ENCODE peak calls at places on chromosomes 16 and 17, in ten cellular contexts. E is fibroblast of pulmonary artery, L is left lung, F is coronary artery, Q is cardiac muscle cell, B is transverse colon, Z is left ventricle myocardium inferior, I is HFF-Myc, M is K562, K is AG09309. U is an unnamed sample.

GRCh38 chr17:3659541-3660111 is 8.8 kb downstream of the TAX1BP3 start:
- DNase-seq in E (peak), L (peak), F (peak), Q (peak), B (peak), Z (peak), I (peak), M (no peak), K (peak), U (no peak)

GRCh38 chr17:71052971-71053370 is 883.6 kb downstream of the KCNJ2 start:
- DNase-seq in E (no peak), L (no peak), F (no peak), Q (no peak), B (no peak), Z (no peak), I (no peak), M (no peak), K (no peak), U (no peak)

GRCh38 chr16:6512512-6512911 is 820.1 kb upstream of the RBFOX1 start:
- DNase-seq in E (no peak), L (no peak), F (no peak), Q (no peak), B (no peak), Z (no peak), I (no peak), M (no peak), K (no peak), U (no peak)

GRCh38 chr17:47072881-47073280 is 93.8 kb upstream of the RPRML start:
- DNase-seq in E (no peak), L (peak), F (no peak), Q (no peak), B (no peak), Z (no peak), I (peak), M (no peak), K (no peak), U (no peak)

GRCh38 chr16:9008335-9009260 is 44.9 kb upstream of the USP7 start:
- DNase-seq in E (peak), L (peak), F (peak), Q (peak), B (peak), Z (peak), I (peak), M (peak), K (no peak), U (peak)

GRCh38 chr17:34474706-34475105 is 104.7 kb upstream of the TMEM132E start:
- DNase-seq in E (no peak), L (no peak), F (no peak), Q (no peak), B (no peak), Z (no peak), I (no peak), M (peak), K (no peak), U (no peak)

GRCh38 chr17:81166033-81166472 is at the start of gene AATK:
- DNase-seq in E (no peak), L (no peak), F (no peak), Q (no peak), B (no peak), Z (no peak), I (no peak), M (no peak), K (no peak), U (no peak)

GRCh38 chr16:87369796-87370719 is 13.5 kb downstream of the FBXO31 start:
- DNase-seq in E (no peak), L (no peak), F (no peak), Q (no peak), B (no peak), Z (peak), I (no peak), M (no peak), K (no peak), U (no peak)

GRCh38 chr16:48535831-48536599 is 74.0 kb downstream of the N4BP1 start:
- DNase-seq in E (peak), L (peak), F (peak), Q (peak), B (peak), Z (peak), I (no peak), M (no peak), K (no peak), U (peak)

GRCh38 chr16:88368994-88369393 is 13.8 kb upstream of the ZNF469 start:
- DNase-seq in E (no peak), L (no peak), F (no peak), Q (no peak), B (no peak), Z (no peak), I (no peak), M (no peak), K (no peak), U (no peak)

GRCh38 chr16:56247018-56247417 is 55.7 kb downstream of the GNAO1 start:
- DNase-seq in E (no peak), L (no peak), F (no peak), Q (no peak), B (no peak), Z (no peak), I (no peak), M (no peak), K (no peak), U (no peak)

GRCh38 chr17:79974786-79975497 is 60.7 kb downstream of the TBC1D16 start:
- DNase-seq in E (no peak), L (no peak), F (peak), Q (no peak), B (no peak), Z (no peak), I (no peak), M (peak), K (no peak), U (peak)

GRCh38 chr16:5041604-5042133 is 7.9 kb upstream of the NAGPA start:
- DNase-seq in E (peak), L (peak), F (no peak), Q (peak), B (no peak), Z (no peak), I (no peak), M (no peak), K (no peak), U (peak)

GRCh38 chr16:74083582-74083981 is 213.0 kb upstream of the PSMD7 start:
- DNase-seq in E (no peak), L (no peak), F (no peak), Q (no peak), B (no peak), Z (no peak), I (no peak), M (no peak), K (no peak), U (no peak)

GRCh38 chr17:74872313-74873035 is at the start of gene FDXR:
- DNase-seq in E (no peak), L (no peak), F (no peak), Q (no peak), B (no peak), Z (no peak), I (no peak), M (no peak), K (no peak), U (no peak)

GRCh38 chr17:80279895-80280294 is 19.2 kb downstream of the RNF213 start:
- DNase-seq in E (peak), L (peak), F (no peak), Q (peak), B (no peak), Z (peak), I (peak), M (no peak), K (peak), U (no peak)

GRCh38 chr17:2564876-2565275 is 28.6 kb upstream of the PAFAH1B1 start:
- DNase-seq in E (peak), L (peak), F (no peak), Q (peak), B (peak), Z (no peak), I (no peak), M (no peak), K (no peak), U (no peak)

GRCh38 chr16:63289834-63290460 is 1253.7 kb upstream of the CDH8 start:
- DNase-seq in E (peak), L (no peak), F (no peak), Q (peak), B (peak), Z (no peak), I (no peak), M (peak), K (no peak), U (peak)

GRCh38 chr17:82602986-82603385 is 45.3 kb downstream of the WDR45B start:
- DNase-seq in E (no peak), L (no peak), F (no peak), Q (no peak), B (no peak), Z (no peak), I (no peak), M (no peak), K (no peak), U (peak)

GRCh38 chr17:4708436-4708835 is 2.0 kb upstream of the ARRB2 start:
- DNase-seq in E (no peak), L (no peak), F (no peak), Q (no peak), B (no peak), Z (no peak), I (no peak), M (peak), K (no peak), U (peak)

GRCh38 chr17:16255481-16255901 is 38.5 kb downstream of the PIGL start:
- DNase-seq in E (peak), L (peak), F (peak), Q (peak), B (peak), Z (peak), I (no peak), M (no peak), K (peak), U (no peak)

GRCh38 chr16:11992594-11993524 is 16.3 kb downstream of the SNX29 start:
- DNase-seq in E (no peak), L (no peak), F (no peak), Q (no peak), B (no peak), Z (no peak), I (no peak), M (no peak), K (no peak), U (no peak)

GRCh38 chr17:30454635-30455034 is 22.6 kb upstream of the GOSR1 start:
- DNase-seq in E (no peak), L (no peak), F (no peak), Q (no peak), B (no peak), Z (no peak), I (no peak), M (no peak), K (no peak), U (no peak)

GRCh38 chr16:64346080-64346479 is 775.8 kb downstream of the CDH11 start:
- DNase-seq in E (no peak), L (no peak), F (no peak), Q (no peak), B (no peak), Z (no peak), I (no peak), M (no peak), K (no peak), U (no peak)

GRCh38 chr16:27374794-27375499 is 27.0 kb upstream of the IL21R start:
- DNase-seq in E (peak), L (peak), F (no peak), Q (peak), B (peak), Z (peak), I (peak), M (peak), K (no peak), U (peak)

GRCh38 chr17:31487648-31488263 is 96.3 kb downstream of the RAB11FIP4 start:
- DNase-seq in E (peak), L (peak), F (no peak), Q (peak), B (peak), Z (peak), I (no peak), M (peak), K (no peak), U (peak)

GRCh38 chr17:74799097-74799496 is 23.0 kb upstream of the NAT9 start:
- DNase-seq in E (no peak), L (no peak), F (no peak), Q (no peak), B (no peak), Z (no peak), I (no peak), M (no peak), K (no peak), U (no peak)

GRCh38 chr17:10631048-10631700 is 25.9 kb downstream of the MYH3 start:
- DNase-seq in E (peak), L (no peak), F (no peak), Q (peak), B (peak), Z (no peak), I (no peak), M (peak), K (no peak), U (peak)

GRCh38 chr17:17169396-17169795 is 36.7 kb downstream of the PLD6 start:
- DNase-seq in E (no peak), L (no peak), F (no peak), Q (no peak), B (no peak), Z (no peak), I (no peak), M (no peak), K (no peak), U (no peak)

GRCh38 chr17:19021622-19022083 is 17.1 kb upstream of the FAM83G start:
- DNase-seq in E (no peak), L (no peak), F (no peak), Q (no peak), B (no peak), Z (no peak), I (no peak), M (peak), K (no peak), U (peak)

GRCh38 chr16:11816123-11816522 is 19.1 kb upstream of the ZC3H7A start:
- DNase-seq in E (no peak), L (no peak), F (no peak), Q (no peak), B (no peak), Z (no peak), I (no peak), M (no peak), K (no peak), U (no peak)

GRCh38 chr17:65228734-65229390 is 91.7 kb downstream of the RGS9 start:
- DNase-seq in E (peak), L (peak), F (no peak), Q (peak), B (no peak), Z (no peak), I (peak), M (peak), K (peak), U (peak)

GRCh38 chr17:65231086-65231485 is 93.9 kb downstream of the RGS9 start:
- DNase-seq in E (no peak), L (no peak), F (no peak), Q (no peak), B (no peak), Z (no peak), I (no peak), M (peak), K (no peak), U (no peak)

GRCh38 chr17:65229596-65229995 is 92.4 kb downstream of the RGS9 start:
- DNase-seq in E (no peak), L (no peak), F (no peak), Q (no peak), B (no peak), Z (no peak), I (no peak), M (no peak), K (no peak), U (peak)

GRCh38 chr17:65230040-65230439 is 92.9 kb downstream of the RGS9 start:
- DNase-seq in E (no peak), L (no peak), F (no peak), Q (no peak), B (no peak), Z (no peak), I (no peak), M (peak), K (no peak), U (peak)

DNA sequence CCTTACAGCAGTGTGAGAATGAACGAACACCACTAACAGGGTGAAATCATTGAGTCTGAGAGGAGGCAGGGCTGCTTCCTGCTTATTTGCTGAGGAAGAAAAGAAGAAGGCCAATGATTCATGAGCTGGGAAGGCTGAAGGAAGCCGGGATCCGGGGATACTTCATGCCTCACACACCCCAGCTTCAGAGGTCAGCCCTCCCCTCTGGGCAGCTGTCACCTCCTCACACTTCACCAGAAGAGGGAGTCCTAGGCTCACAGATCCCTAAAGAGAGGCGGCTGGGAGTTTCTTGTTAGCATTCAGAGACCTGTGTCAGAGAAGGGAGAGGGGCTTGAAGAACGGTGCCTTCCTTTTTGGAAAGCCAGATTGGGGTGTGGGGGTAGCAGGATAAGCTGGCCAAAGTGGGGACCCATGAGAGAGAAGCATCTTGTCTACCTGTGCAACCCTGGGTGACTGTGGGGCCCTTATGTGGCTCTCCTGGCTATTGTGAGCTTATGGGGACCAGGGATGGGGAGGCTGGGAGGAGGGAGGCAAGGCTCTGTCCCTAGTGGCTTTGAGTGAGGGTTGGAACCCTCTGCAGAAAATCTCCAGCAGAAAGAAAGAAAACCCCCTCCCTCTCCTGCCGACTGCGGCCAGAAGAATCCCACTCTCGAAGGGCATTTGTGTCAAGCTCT is 94.6 kb downstream of the RGS9 start:
- DNase-seq in E (peak), L (peak), F (no peak), Q (peak), B (peak), Z (no peak), I (peak), M (peak), K (peak), U (peak)
- H3K4me3 ChIP-seq in E (no peak), L (no peak), F (no peak), Q (no peak), B (no peak), Z (no peak), I (no peak), M (no peak), K (no peak), U (no peak)

GRCh38 chr17:57106836-57107497 is 21.9 kb downstream of the AKAP1 start:
- DNase-seq in E (no peak), L (no peak), F (no peak), Q (no peak), B (no peak), Z (no peak), I (no peak), M (peak), K (no peak), U (no peak)

GRCh38 chr17:57104461-57105175 is 19.6 kb downstream of the AKAP1 start:
- DNase-seq in E (no peak), L (no peak), F (no peak), Q (no peak), B (no peak), Z (no peak), I (peak), M (no peak), K (peak), U (no peak)

GRCh38 chr17:57108656-57109392 is 23.8 kb downstream of the AKAP1 start:
- DNase-seq in E (no peak), L (no peak), F (no peak), Q (no peak), B (peak), Z (no peak), I (no peak), M (no peak), K (no peak), U (no peak)

GRCh38 chr17:57107498-57108101 is 22.6 kb downstream of the AKAP1 start:
- DNase-seq in E (no peak), L (peak), F (no peak), Q (no peak), B (peak), Z (no peak), I (no peak), M (peak), K (no peak), U (no peak)

DNA sequence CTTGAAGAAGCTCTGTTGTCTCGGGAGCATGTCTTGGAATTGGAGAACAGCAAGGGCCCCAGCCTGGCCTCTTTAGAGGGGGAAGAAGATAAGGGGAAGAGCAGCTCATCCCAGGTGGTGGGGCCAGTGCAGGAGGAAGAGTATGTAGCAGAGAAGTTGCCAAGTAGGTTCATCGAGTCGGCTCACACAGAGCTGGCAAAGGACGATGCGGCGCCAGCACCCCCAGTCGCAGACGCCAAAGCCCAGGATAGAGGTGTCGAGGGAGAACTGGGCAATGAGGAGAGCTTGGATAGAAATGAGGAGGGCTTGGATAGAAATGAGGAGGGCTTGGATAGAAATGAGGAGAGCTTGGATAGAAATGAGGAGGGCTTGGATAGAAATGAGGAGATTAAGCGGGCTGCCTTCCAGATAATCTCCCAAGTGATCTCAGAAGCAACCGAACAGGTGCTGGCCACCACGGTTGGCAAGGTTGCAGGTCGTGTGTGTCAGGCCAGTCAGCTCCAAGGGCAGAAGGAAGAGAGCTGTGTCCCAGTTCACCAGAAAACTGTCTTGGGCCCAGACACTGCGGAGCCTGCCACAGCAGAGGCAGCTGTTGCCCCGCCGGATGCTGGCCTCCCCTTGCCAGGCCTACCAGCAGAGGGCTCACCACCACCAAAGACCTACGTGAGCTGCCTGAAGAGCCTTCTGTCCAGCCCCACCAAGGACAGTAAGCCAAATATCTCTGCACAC is 21.2 kb downstream of the AKAP1 start:
- DNase-seq in E (no peak), L (no peak), F (no peak), Q (no peak), B (peak), Z (peak), I (no peak), M (peak), K (no peak), U (no peak)
- TF ChIP-seq CTCF in E (peak), L (no peak), F (no peak), Q (peak), B (peak), Z (peak), I (peak), M (peak), K (peak), U (peak)

GRCh38 chr17:48558057-48558456 is 13.1 kb upstream of the HOXB2 start:
- DNase-seq in E (no peak), L (no peak), F (no peak), Q (no peak), B (no peak), Z (no peak), I (no peak), M (no peak), K (no peak), U (no peak)
- H3K4me3 ChIP-seq in E (no peak), L (peak), F (no peak), Q (no peak), B (no peak), Z (no peak), I (no peak), M (no peak), K (no peak), U (no peak)

GRCh38 chr17:76881966-76882365 is 13.8 kb downstream of the MGAT5B start:
- DNase-seq in E (no peak), L (no peak), F (no peak), Q (no peak), B (no peak), Z (no peak), I (no peak), M (no peak), K (no peak), U (no peak)
- TF ChIP-seq CTCF in E (no peak), L (no peak), F (no peak), Q (no peak), B (no peak), Z (no peak), I (no peak), M (no peak), K (no peak), U (no peak)

DNA sequence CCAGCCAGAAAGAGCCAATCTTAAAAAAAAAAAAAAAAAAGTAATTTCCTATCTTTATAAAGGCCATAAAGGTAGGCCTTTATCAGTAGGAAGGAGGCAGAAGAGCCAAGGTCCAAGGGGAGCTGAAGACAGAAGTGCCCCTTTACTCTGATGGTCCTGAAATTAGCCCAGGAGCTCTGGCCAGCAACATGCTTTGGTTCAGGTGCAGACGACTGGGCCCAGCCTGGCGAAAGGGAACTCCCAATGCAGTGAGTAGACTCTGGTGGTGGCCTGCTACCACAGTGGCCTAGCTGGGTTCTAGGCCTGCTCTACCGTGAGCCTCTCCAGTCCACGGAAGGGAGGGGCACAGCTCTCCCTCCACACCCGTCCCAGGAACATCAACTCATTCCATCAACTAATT is 23.1 kb upstream of the MEIOB start:
- DNase-seq in E (no peak), L (no peak), F (no peak), Q (no peak), B (peak), Z (no peak), I (no peak), M (no peak), K (no peak), U (no peak)
- H3K4me3 ChIP-seq in E (no peak), L (no peak), F (no peak), Q (no peak), B (no peak), Z (no peak), I (no peak), M (no peak), K (no peak), U (no peak)